ENCODE peak calls at places on chromosomes 7 and 10, in seven cellular contexts. R is NCI-H1417; K is activated naive CD8-positive, alpha-beta T cell treated with anti-CD3 and anti-CD28 coated beads, Interleukin-2, amount 10 ng/mL, durations not matched to agents 7 days and 5 days; B is SK-MEL-5; J is Peyer's patch; S is aorta; C is NCI-H774. Q is an unnamed sample.

GRCh38 chr10:8444630-8445029 is 390.1 kb downstream of the GATA3 start:
- DNase-seq in R (no peak), K (peak), B (peak), J (no peak), S (no peak), C (no peak), Q (no peak)

GRCh38 chr10:31000071-31000787 is 31.4 kb downstream of the ZNF438 start:
- DNase-seq in R (no peak), K (no peak), B (no peak), J (no peak), S (no peak), C (no peak), Q (no peak)

GRCh38 chr10:71244638-71245419 is 32.5 kb downstream of the UNC5B start:
- DNase-seq in R (no peak), K (no peak), B (no peak), J (no peak), S (peak), C (no peak), Q (no peak)

GRCh38 chr7:22639400-22639799 is 87.6 kb upstream of the IL6 start:
- DNase-seq in R (no peak), K (no peak), B (no peak), J (no peak), S (no peak), C (no peak), Q (no peak)

GRCh38 chr10:46224414-46224682 is 62.4 kb upstream of the ANTXRL start:
- DNase-seq in R (no peak), K (no peak), B (no peak), J (no peak), S (no peak), C (no peak), Q (no peak)

GRCh38 chr7:2461268-2462026 is 14.8 kb downstream of the GRIFIN start:
- DNase-seq in R (no peak), K (no peak), B (no peak), J (no peak), S (no peak), C (no peak), Q (no peak)

GRCh38 chr7:159155410-159155809 is 10.7 kb upstream of the VIPR2 start:
- DNase-seq in R (no peak), K (no peak), B (no peak), J (no peak), S (no peak), C (no peak), Q (no peak)

GRCh38 chr10:60894816-60895215 is 49.2 kb downstream of the RHOBTB1 start:
- DNase-seq in R (no peak), K (no peak), B (peak), J (no peak), S (no peak), C (no peak), Q (no peak)

GRCh38 chr7:101171442-101171837 is 6.1 kb upstream of the VGF start:
- DNase-seq in R (no peak), K (no peak), B (no peak), J (no peak), S (no peak), C (no peak), Q (no peak)

GRCh38 chr10:121127151-121127906 is 276.2 kb downstream of the WDR11 start:
- DNase-seq in R (no peak), K (no peak), B (no peak), J (no peak), S (no peak), C (no peak), Q (no peak)

GRCh38 chr10:61592581-61592980 is 70.1 kb upstream of the CABCOCO1 start:
- DNase-seq in R (no peak), K (no peak), B (peak), J (no peak), S (no peak), C (no peak), Q (no peak)

GRCh38 chr10:6382081-6382480 is 179.3 kb downstream of the PFKFB3 start:
- DNase-seq in R (no peak), K (no peak), B (no peak), J (peak), S (no peak), C (no peak), Q (no peak)

GRCh38 chr10:97291357-97292096 is 910 bp downstream of the ARHGAP19 start:
- DNase-seq in R (peak), K (no peak), B (no peak), J (no peak), S (no peak), C (no peak), Q (no peak)

GRCh38 chr7:80681272-80681885 is 42.9 kb downstream of the CD36 start:
- DNase-seq in R (peak), K (no peak), B (peak), J (no peak), S (no peak), C (no peak), Q (peak)

GRCh38 chr10:21406595-21407218 is 118.8 kb downstream of the SKIDA1 start:
- DNase-seq in R (no peak), K (no peak), B (no peak), J (no peak), S (no peak), C (no peak), Q (no peak)

GRCh38 chr7:122219253-122219865 is 75.3 kb upstream of the AASS start:
- DNase-seq in R (peak), K (no peak), B (peak), J (no peak), S (no peak), C (no peak), Q (no peak)

GRCh38 chr10:44925224-44925623 is 14.1 kb downstream of the TMEM72 start:
- DNase-seq in R (peak), K (no peak), B (peak), J (no peak), S (no peak), C (no peak), Q (no peak)

GRCh38 chr7:158816995-158817394 is 12.3 kb downstream of the ESYT2 start:
- DNase-seq in R (no peak), K (no peak), B (no peak), J (no peak), S (no peak), C (no peak), Q (no peak)

GRCh38 chr7:143240323-143241168 is 18.7 kb downstream of the TAS2R40 start:
- DNase-seq in R (peak), K (peak), B (peak), J (peak), S (peak), C (peak), Q (peak)

GRCh38 chr7:1446611-1447032 is 12.6 kb downstream of the MICALL2 start:
- DNase-seq in R (peak), K (no peak), B (no peak), J (no peak), S (no peak), C (no peak), Q (peak)

GRCh38 chr7:139709460-139709859 is 68.3 kb downstream of the HIPK2 start:
- DNase-seq in R (no peak), K (no peak), B (no peak), J (no peak), S (no peak), C (no peak), Q (no peak)

GRCh38 chr10:126562209-126562680 is 108.2 kb downstream of the C10orf90 start:
- DNase-seq in R (no peak), K (no peak), B (no peak), J (no peak), S (no peak), C (no peak), Q (no peak)

Q was measured in SHP77 treated with DMSO at 0.1 percent for 48 hours.